ENCODE peak calls at places on chromosomes 6 and 20, in six cellular contexts. One of them, this sample, is unnamed.

GRCh38 chr6:161511455-161512159 is 237.7 kb upstream of the AGPAT4 start:
- DNase-seq in left lung: no peak
- DNase-seq in MCF 10A: no peak
- DNase-seq in GM13977: no peak
- DNase-seq in A549: no peak
- DNase-seq in AG09309: no peak
- DNase-seq in this sample: no peak

GRCh38 chr20:58891076-58891685 is 38.7 kb downstream of the GNAS start:
- DNase-seq in A549: peak
- DNase-seq in AG09309: no peak
- DNase-seq in MCF 10A: peak
- DNase-seq in left lung: peak
- DNase-seq in GM13977: peak
- DNase-seq in this sample: peak

GRCh38 chr6:143271024-143271423 is 179.5 kb downstream of the ADAT2 start:
- DNase-seq in GM13977: no peak
- DNase-seq in left lung: no peak
- DNase-seq in AG09309: peak
- DNase-seq in A549: no peak
- DNase-seq in MCF 10A: peak
- DNase-seq in this sample: no peak

GRCh38 chr6:170529839-170530520 is 23.1 kb downstream of the PSMB1 start:
- DNase-seq in left lung: peak
- DNase-seq in MCF 10A: peak
- DNase-seq in GM13977: peak
- DNase-seq in AG09309: peak
- DNase-seq in A549: peak
- DNase-seq in this sample: peak

GRCh38 chr6:117346142-117346930 is 79.4 kb downstream of the ROS1 start:
- DNase-seq in MCF 10A: peak
- DNase-seq in AG09309: no peak
- DNase-seq in GM13977: peak
- DNase-seq in left lung: no peak
- DNase-seq in A549: no peak
- DNase-seq in this sample: no peak

GRCh38 chr20:37945034-37945660 is 42.2 kb downstream of the VSTM2L start:
- DNase-seq in left lung: no peak
- DNase-seq in AG09309: no peak
- DNase-seq in GM13977: no peak
- DNase-seq in MCF 10A: no peak
- DNase-seq in A549: no peak
- DNase-seq in this sample: peak

GRCh38 chr6:106608080-106608668 is 21.1 kb downstream of the RTN4IP1 start:
- DNase-seq in MCF 10A: peak
- DNase-seq in left lung: no peak
- DNase-seq in A549: peak
- DNase-seq in GM13977: peak
- DNase-seq in AG09309: peak
- DNase-seq in this sample: no peak

GRCh38 chr6:153435787-153436186 is 304.7 kb upstream of the RGS17 start:
- DNase-seq in GM13977: no peak
- DNase-seq in left lung: no peak
- DNase-seq in A549: no peak
- DNase-seq in MCF 10A: peak
- DNase-seq in AG09309: no peak
- DNase-seq in this sample: no peak

GRCh38 chr6:110551088-110551487 is 74.7 kb upstream of the SLC22A16 start:
- DNase-seq in left lung: no peak
- DNase-seq in GM13977: no peak
- DNase-seq in MCF 10A: no peak
- DNase-seq in A549: no peak
- DNase-seq in AG09309: no peak
- DNase-seq in this sample: no peak

GRCh38 chr6:104771258-104771832 is 88.4 kb downstream of the HACE1 start:
- DNase-seq in left lung: no peak
- DNase-seq in A549: peak
- DNase-seq in MCF 10A: peak
- DNase-seq in GM13977: peak
- DNase-seq in AG09309: no peak
- DNase-seq in this sample: no peak

GRCh38 chr6:30744054-30744805 is at the start of gene IER3:
- DNase-seq in GM13977: peak
- DNase-seq in MCF 10A: peak
- DNase-seq in left lung: peak
- DNase-seq in A549: peak
- DNase-seq in AG09309: peak
- DNase-seq in this sample: peak

GRCh38 chr6:53734473-53735299 is 60.1 kb upstream of the LRRC1 start:
- DNase-seq in GM13977: peak
- DNase-seq in left lung: peak
- DNase-seq in A549: peak
- DNase-seq in AG09309: peak
- DNase-seq in MCF 10A: peak
- DNase-seq in this sample: no peak

GRCh38 chr20:63739129-63740069 is at the start of gene SLC2A4RG:
- DNase-seq in AG09309: no peak
- DNase-seq in GM13977: peak
- DNase-seq in A549: peak
- DNase-seq in left lung: peak
- DNase-seq in MCF 10A: peak
- DNase-seq in this sample: peak

GRCh38 chr20:63741676-63742380 is 2.3 kb downstream of the SLC2A4RG start:
- DNase-seq in MCF 10A: no peak
- DNase-seq in AG09309: no peak
- DNase-seq in left lung: no peak
- DNase-seq in GM13977: peak
- DNase-seq in A549: no peak
- DNase-seq in this sample: peak

GRCh38 chr20:63741354-63741675 is 1.7 kb downstream of the SLC2A4RG start:
- DNase-seq in MCF 10A: no peak
- DNase-seq in A549: no peak
- DNase-seq in GM13977: no peak
- DNase-seq in AG09309: no peak
- DNase-seq in left lung: no peak
- DNase-seq in this sample: no peak

GRCh38 chr20:63740070-63740500 is 509 bp downstream of the SLC2A4RG start:
- DNase-seq in MCF 10A: no peak
- DNase-seq in GM13977: peak
- DNase-seq in left lung: no peak
- DNase-seq in AG09309: no peak
- DNase-seq in A549: no peak
- DNase-seq in this sample: peak

DNA sequence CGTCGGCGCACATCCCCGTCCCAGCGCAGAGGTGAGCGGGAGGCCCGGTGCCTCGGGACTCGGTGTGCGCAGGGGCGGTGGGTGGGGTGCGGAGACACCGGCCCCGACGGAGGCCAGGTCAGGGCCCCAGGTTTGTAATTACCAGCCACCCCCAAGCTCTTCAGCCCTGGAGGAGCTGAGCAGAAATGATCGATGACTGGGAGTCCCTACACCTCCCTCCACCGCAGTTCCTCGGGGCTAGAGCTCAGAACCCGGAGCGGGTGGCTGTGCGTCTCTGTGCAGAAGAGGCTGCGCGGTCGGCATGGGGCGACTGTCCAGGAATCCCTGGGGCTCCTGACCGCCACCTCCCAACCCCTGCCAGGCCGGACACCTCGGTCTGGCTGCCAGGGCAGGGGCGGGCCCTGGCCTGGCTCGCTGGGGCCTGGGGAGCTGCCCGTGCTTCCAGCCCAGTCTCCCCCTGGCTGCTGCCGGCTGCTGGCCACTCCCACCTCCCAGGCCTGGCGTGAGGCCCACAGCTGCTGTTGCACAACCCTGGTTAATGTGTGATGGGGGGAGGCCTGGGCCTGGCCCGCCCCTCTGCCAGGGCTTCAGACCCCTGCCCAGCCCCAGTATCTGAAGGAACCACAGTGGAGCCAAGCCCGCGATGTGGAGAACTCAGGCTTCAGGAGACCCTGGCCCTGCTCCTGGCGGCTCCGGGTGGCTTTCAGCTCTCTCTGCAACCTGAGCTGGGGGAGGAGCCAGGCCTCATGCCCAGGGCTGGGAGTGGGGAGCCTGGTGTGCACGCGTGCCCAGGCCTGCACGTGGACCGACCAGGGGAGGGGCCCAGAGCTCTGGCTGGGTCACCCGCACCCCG is 1.2 kb downstream of the SLC2A4RG start:
- DNase-seq in GM13977: peak
- DNase-seq in AG09309: peak
- DNase-seq in left lung: peak
- DNase-seq in MCF 10A: peak
- DNase-seq in A549: peak
- DNase-seq in this sample: peak
- TF ChIP-seq CTCF in GM13977: peak
- TF ChIP-seq CTCF in AG09309: peak
- TF ChIP-seq CTCF in left lung: no peak
- TF ChIP-seq CTCF in MCF 10A: no peak
- TF ChIP-seq CTCF in A549: no peak
- TF ChIP-seq CTCF in this sample: peak

GRCh38 chr6:70210462-70210861 is 92.4 kb downstream of the COL9A1 start:
- DNase-seq in GM13977: peak
- DNase-seq in AG09309: no peak
- DNase-seq in MCF 10A: peak
- DNase-seq in A549: peak
- DNase-seq in left lung: no peak
- DNase-seq in this sample: no peak
- TF ChIP-seq CTCF in GM13977: peak
- TF ChIP-seq CTCF in AG09309: peak
- TF ChIP-seq CTCF in MCF 10A: peak
- TF ChIP-seq CTCF in A549: peak
- TF ChIP-seq CTCF in left lung: no peak
- TF ChIP-seq CTCF in this sample: peak

DNA sequence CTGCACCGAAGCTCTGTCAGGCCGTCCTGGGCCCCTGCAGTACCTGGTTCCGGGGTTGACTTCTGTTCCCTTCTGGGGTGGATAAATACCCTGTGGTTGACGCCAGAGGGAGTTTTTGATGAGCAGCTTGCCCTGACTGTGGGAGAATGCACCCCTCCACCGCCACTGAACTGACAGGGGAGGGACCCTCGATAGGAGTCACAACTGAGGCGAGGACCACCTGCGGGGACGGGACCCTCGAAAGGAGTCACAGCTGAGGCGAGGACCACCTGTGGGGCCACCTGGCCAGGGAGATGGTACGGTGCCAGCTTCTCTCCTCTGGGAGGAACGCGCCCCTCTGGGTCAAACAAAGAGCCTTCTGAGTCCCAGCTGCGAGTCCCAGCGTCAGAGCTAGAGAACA is 100.1 kb upstream of the FRMD1 start:
- DNase-seq in A549: no peak
- DNase-seq in AG09309: no peak
- DNase-seq in MCF 10A: no peak
- DNase-seq in left lung: no peak
- DNase-seq in GM13977: no peak
- DNase-seq in this sample: peak
- TF ChIP-seq CTCF in A549: no peak
- TF ChIP-seq CTCF in AG09309: no peak
- TF ChIP-seq CTCF in MCF 10A: no peak
- TF ChIP-seq CTCF in left lung: no peak
- TF ChIP-seq CTCF in GM13977: no peak
- TF ChIP-seq CTCF in this sample: no peak

GRCh38 chr6:163036251-163036650 is 308.5 kb downstream of the PACRG start:
- DNase-seq in A549: no peak
- DNase-seq in AG09309: no peak
- DNase-seq in GM13977: no peak
- DNase-seq in MCF 10A: no peak
- DNase-seq in left lung: no peak
- DNase-seq in this sample: no peak
- TF ChIP-seq CTCF in A549: no peak
- TF ChIP-seq CTCF in AG09309: no peak
- TF ChIP-seq CTCF in GM13977: no peak
- TF ChIP-seq CTCF in MCF 10A: no peak
- TF ChIP-seq CTCF in left lung: no peak
- TF ChIP-seq CTCF in this sample: no peak

GRCh38 chr6:89359561-89359960 is 7.0 kb upstream of the UBE2J1 start:
- DNase-seq in AG09309: no peak
- DNase-seq in GM13977: no peak
- DNase-seq in left lung: no peak
- DNase-seq in A549: no peak
- DNase-seq in MCF 10A: no peak
- DNase-seq in this sample: no peak

GRCh38 chr6:89364586-89364985 is 12.1 kb upstream of the UBE2J1 start:
- DNase-seq in left lung: no peak
- DNase-seq in GM13977: no peak
- DNase-seq in MCF 10A: no peak
- DNase-seq in AG09309: no peak
- DNase-seq in A549: no peak
- DNase-seq in this sample: no peak

GRCh38 chr6:89357390-89357789 is 4.9 kb upstream of the UBE2J1 start:
- DNase-seq in AG09309: no peak
- DNase-seq in A549: no peak
- DNase-seq in left lung: no peak
- DNase-seq in GM13977: no peak
- DNase-seq in MCF 10A: no peak
- DNase-seq in this sample: no peak

GRCh38 chr6:89356644-89357043 is 4.1 kb upstream of the UBE2J1 start:
- DNase-seq in MCF 10A: no peak
- DNase-seq in left lung: no peak
- DNase-seq in GM13977: no peak
- DNase-seq in AG09309: no peak
- DNase-seq in A549: no peak
- DNase-seq in this sample: no peak

DNA sequence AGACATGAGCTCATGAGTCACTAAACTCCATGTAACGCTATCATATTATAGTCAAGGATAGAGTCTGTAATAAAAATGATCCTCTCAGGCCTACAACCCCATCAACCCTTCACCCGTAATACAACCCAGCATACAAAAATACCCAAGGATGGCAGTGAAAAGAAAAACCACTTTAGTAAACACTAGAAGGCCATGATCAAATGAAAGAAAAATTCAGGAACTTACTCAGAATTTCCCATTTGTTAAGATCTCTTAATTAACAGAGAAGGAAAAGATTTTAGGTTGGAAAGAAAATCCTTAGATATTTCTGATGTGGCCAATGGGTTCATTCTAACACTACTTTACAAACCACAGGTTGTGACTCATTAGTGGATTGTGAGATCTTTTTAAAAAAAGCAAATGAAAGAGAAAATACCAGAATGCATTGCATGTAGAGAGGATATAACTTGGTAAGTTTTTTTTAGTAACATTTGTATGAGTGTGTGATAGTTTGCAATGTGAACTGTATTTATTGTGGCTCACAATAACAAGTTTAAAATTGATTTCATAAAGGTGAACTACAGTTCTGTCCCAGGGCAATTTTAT is 8.0 kb upstream of the UBE2J1 start:
- DNase-seq in MCF 10A: peak
- DNase-seq in left lung: no peak
- DNase-seq in AG09309: no peak
- DNase-seq in A549: no peak
- DNase-seq in GM13977: peak
- DNase-seq in this sample: no peak
- TF ChIP-seq CTCF in MCF 10A: no peak
- TF ChIP-seq CTCF in left lung: no peak
- TF ChIP-seq CTCF in AG09309: no peak
- TF ChIP-seq CTCF in A549: no peak
- TF ChIP-seq CTCF in GM13977: no peak
- TF ChIP-seq CTCF in this sample: no peak

GRCh38 chr6:44086931-44087574 is 40.2 kb downstream of the MRPL14 start:
- DNase-seq in MCF 10A: peak
- DNase-seq in A549: no peak
- DNase-seq in AG09309: no peak
- DNase-seq in GM13977: no peak
- DNase-seq in left lung: no peak
- DNase-seq in this sample: no peak
- TF ChIP-seq CTCF in MCF 10A: no peak
- TF ChIP-seq CTCF in A549: no peak
- TF ChIP-seq CTCF in AG09309: no peak
- TF ChIP-seq CTCF in GM13977: no peak
- TF ChIP-seq CTCF in left lung: no peak
- TF ChIP-seq CTCF in this sample: no peak

This sample was measured in type B pancreatic cell.